ENCODE peak calls at places on chromosomes 2 and 18, in seven cellular contexts. One of them, this sample, is unnamed.

GRCh38 chr2:187377335-187377734 is 70.7 kb downstream of the CALCRL start:
- DNase-seq in progenitor cell of endocrine pancreas: no peak
- DNase-seq in heart left ventricle: no peak
- DNase-seq in GM12864: no peak
- DNase-seq in fibroblast of pulmonary artery: no peak
- DNase-seq in H1: no peak
- DNase-seq in bronchial epithelial cell: no peak
- DNase-seq in this sample: no peak

GRCh38 chr2:82316573-82317371 is 2012.2 kb upstream of the LRRTM1 start:
- DNase-seq in progenitor cell of endocrine pancreas: no peak
- DNase-seq in H1: no peak
- DNase-seq in fibroblast of pulmonary artery: peak
- DNase-seq in GM12864: no peak
- DNase-seq in bronchial epithelial cell: no peak
- DNase-seq in heart left ventricle: no peak
- DNase-seq in this sample: no peak

GRCh38 chr2:46334389-46335345 is 37.5 kb downstream of the EPAS1 start:
- DNase-seq in fibroblast of pulmonary artery: peak
- DNase-seq in bronchial epithelial cell: peak
- DNase-seq in GM12864: no peak
- DNase-seq in H1: no peak
- DNase-seq in progenitor cell of endocrine pancreas: no peak
- DNase-seq in heart left ventricle: no peak
- DNase-seq in this sample: peak

GRCh38 chr2:86000938-86001312 is 104.8 kb downstream of the POLR1A start:
- DNase-seq in heart left ventricle: no peak
- DNase-seq in H1: no peak
- DNase-seq in fibroblast of pulmonary artery: no peak
- DNase-seq in GM12864: no peak
- DNase-seq in progenitor cell of endocrine pancreas: no peak
- DNase-seq in bronchial epithelial cell: no peak
- DNase-seq in this sample: no peak

GRCh38 chr2:148819019-148819418 is 56.0 kb upstream of the KIF5C start:
- DNase-seq in bronchial epithelial cell: no peak
- DNase-seq in progenitor cell of endocrine pancreas: no peak
- DNase-seq in H1: no peak
- DNase-seq in GM12864: no peak
- DNase-seq in heart left ventricle: no peak
- DNase-seq in fibroblast of pulmonary artery: no peak
- DNase-seq in this sample: no peak

GRCh38 chr18:3595282-3596273 is 145.6 kb downstream of the TGIF1 start:
- DNase-seq in progenitor cell of endocrine pancreas: no peak
- DNase-seq in bronchial epithelial cell: peak
- DNase-seq in GM12864: peak
- DNase-seq in heart left ventricle: no peak
- DNase-seq in fibroblast of pulmonary artery: peak
- DNase-seq in H1: no peak
- DNase-seq in this sample: peak

GRCh38 chr18:57624988-57625387 is 3.4 kb upstream of the NARS1 start:
- DNase-seq in heart left ventricle: no peak
- DNase-seq in H1: no peak
- DNase-seq in progenitor cell of endocrine pancreas: no peak
- DNase-seq in GM12864: no peak
- DNase-seq in bronchial epithelial cell: peak
- DNase-seq in fibroblast of pulmonary artery: peak
- DNase-seq in this sample: peak

GRCh38 chr2:85997016-85997970 is 108.4 kb downstream of the POLR1A start:
- DNase-seq in H1: no peak
- DNase-seq in bronchial epithelial cell: no peak
- DNase-seq in GM12864: no peak
- DNase-seq in fibroblast of pulmonary artery: peak
- DNase-seq in heart left ventricle: no peak
- DNase-seq in progenitor cell of endocrine pancreas: no peak
- DNase-seq in this sample: no peak

GRCh38 chr18:74512321-74513053 is 16.3 kb downstream of the CNDP2 start:
- DNase-seq in bronchial epithelial cell: no peak
- DNase-seq in fibroblast of pulmonary artery: no peak
- DNase-seq in progenitor cell of endocrine pancreas: no peak
- DNase-seq in H1: no peak
- DNase-seq in GM12864: no peak
- DNase-seq in heart left ventricle: no peak
- DNase-seq in this sample: no peak

GRCh38 chr2:183186296-183186695 is 62.1 kb downstream of the NUP35 start:
- DNase-seq in GM12864: no peak
- DNase-seq in bronchial epithelial cell: peak
- DNase-seq in progenitor cell of endocrine pancreas: no peak
- DNase-seq in fibroblast of pulmonary artery: no peak
- DNase-seq in heart left ventricle: no peak
- DNase-seq in H1: no peak
- DNase-seq in this sample: no peak

GRCh38 chr2:61538179-61538919 is at the start of gene XPO1:
- DNase-seq in progenitor cell of endocrine pancreas: peak
- DNase-seq in heart left ventricle: peak
- DNase-seq in H1: peak
- DNase-seq in fibroblast of pulmonary artery: peak
- DNase-seq in GM12864: peak
- DNase-seq in bronchial epithelial cell: peak
- DNase-seq in this sample: peak

GRCh38 chr18:13268746-13269285 is 50.3 kb downstream of the LDLRAD4 start:
- DNase-seq in fibroblast of pulmonary artery: no peak
- DNase-seq in heart left ventricle: no peak
- DNase-seq in GM12864: no peak
- DNase-seq in H1: no peak
- DNase-seq in bronchial epithelial cell: no peak
- DNase-seq in progenitor cell of endocrine pancreas: no peak
- DNase-seq in this sample: no peak

GRCh38 chr2:7599462-7600258 is 682.4 kb downstream of the RNF144A start:
- DNase-seq in bronchial epithelial cell: no peak
- DNase-seq in fibroblast of pulmonary artery: no peak
- DNase-seq in progenitor cell of endocrine pancreas: no peak
- DNase-seq in GM12864: no peak
- DNase-seq in heart left ventricle: no peak
- DNase-seq in H1: no peak
- DNase-seq in this sample: no peak

GRCh38 chr18:23683671-23684070 is 5.6 kb upstream of the LAMA3 start:
- DNase-seq in GM12864: no peak
- DNase-seq in heart left ventricle: no peak
- DNase-seq in bronchial epithelial cell: peak
- DNase-seq in H1: no peak
- DNase-seq in fibroblast of pulmonary artery: peak
- DNase-seq in progenitor cell of endocrine pancreas: no peak
- DNase-seq in this sample: no peak

GRCh38 chr2:101846973-101847372 is 144.8 kb upstream of the IL1R2 start:
- DNase-seq in fibroblast of pulmonary artery: no peak
- DNase-seq in heart left ventricle: no peak
- DNase-seq in progenitor cell of endocrine pancreas: no peak
- DNase-seq in H1: no peak
- DNase-seq in GM12864: no peak
- DNase-seq in bronchial epithelial cell: no peak
- DNase-seq in this sample: no peak

GRCh38 chr18:61893304-61893970 is 630 bp upstream of the RNF152 start:
- DNase-seq in H1: peak
- DNase-seq in fibroblast of pulmonary artery: peak
- DNase-seq in progenitor cell of endocrine pancreas: peak
- DNase-seq in GM12864: no peak
- DNase-seq in heart left ventricle: peak
- DNase-seq in bronchial epithelial cell: no peak
- DNase-seq in this sample: peak

GRCh38 chr2:144201868-144202468 is 318.0 kb downstream of the ZEB2 start:
- DNase-seq in bronchial epithelial cell: peak
- DNase-seq in H1: no peak
- DNase-seq in GM12864: no peak
- DNase-seq in heart left ventricle: no peak
- DNase-seq in progenitor cell of endocrine pancreas: no peak
- DNase-seq in fibroblast of pulmonary artery: peak
- DNase-seq in this sample: no peak

GRCh38 chr2:36361396-36361795 is 5.8 kb downstream of the CRIM1 start:
- DNase-seq in progenitor cell of endocrine pancreas: no peak
- DNase-seq in GM12864: no peak
- DNase-seq in heart left ventricle: no peak
- DNase-seq in fibroblast of pulmonary artery: peak
- DNase-seq in H1: no peak
- DNase-seq in bronchial epithelial cell: peak
- DNase-seq in this sample: peak

GRCh38 chr18:23406271-23406787 is 46.8 kb upstream of the RIOK3 start:
- DNase-seq in GM12864: no peak
- DNase-seq in fibroblast of pulmonary artery: peak
- DNase-seq in heart left ventricle: no peak
- DNase-seq in H1: no peak
- DNase-seq in bronchial epithelial cell: no peak
- DNase-seq in progenitor cell of endocrine pancreas: no peak
- DNase-seq in this sample: no peak

GRCh38 chr2:42959148-42959992 is 167.0 kb upstream of the HAAO start:
- DNase-seq in bronchial epithelial cell: peak
- DNase-seq in fibroblast of pulmonary artery: peak
- DNase-seq in GM12864: no peak
- DNase-seq in progenitor cell of endocrine pancreas: no peak
- DNase-seq in H1: no peak
- DNase-seq in heart left ventricle: peak
- DNase-seq in this sample: peak

GRCh38 chr2:134433934-134434333 is 180.1 kb downstream of the MGAT5 start:
- DNase-seq in H1: no peak
- DNase-seq in progenitor cell of endocrine pancreas: no peak
- DNase-seq in bronchial epithelial cell: no peak
- DNase-seq in fibroblast of pulmonary artery: no peak
- DNase-seq in heart left ventricle: no peak
- DNase-seq in GM12864: no peak
- DNase-seq in this sample: no peak

DNA sequence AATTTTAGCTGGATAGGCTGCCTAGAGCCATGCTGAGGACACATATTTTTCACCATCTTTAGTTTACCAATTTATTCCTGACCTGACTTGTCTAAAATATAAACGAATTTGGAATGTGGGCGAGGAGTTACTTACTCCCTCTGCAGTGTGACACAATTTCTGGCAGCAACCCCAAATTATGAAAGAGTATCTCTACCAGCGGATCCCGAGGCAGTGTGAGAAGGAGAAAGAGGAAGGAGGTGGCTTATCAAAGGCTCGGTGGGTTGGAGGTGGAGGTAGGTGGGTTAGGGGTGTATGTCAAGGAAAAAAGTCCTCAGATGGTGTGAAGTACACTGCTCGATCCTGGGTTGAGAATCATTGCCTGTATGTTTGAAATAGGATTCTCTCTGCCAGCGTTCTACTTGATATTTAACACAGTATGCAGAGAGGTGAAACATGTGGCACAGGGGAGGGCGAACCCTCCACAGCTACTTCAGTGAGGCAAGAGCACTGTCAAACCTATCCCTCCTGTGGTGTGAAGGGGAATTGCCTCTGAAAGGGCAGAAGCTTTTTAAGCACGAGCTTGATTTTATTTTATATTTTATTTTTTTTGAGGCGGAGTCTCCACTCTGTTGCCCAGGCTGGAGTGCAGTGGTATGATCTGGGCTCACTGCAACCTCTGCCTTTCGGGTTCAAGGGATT is 76.0 kb downstream of the RFTN2 start:
- DNase-seq in progenitor cell of endocrine pancreas: no peak
- DNase-seq in heart left ventricle: no peak
- DNase-seq in GM12864: peak
- DNase-seq in H1: no peak
- DNase-seq in bronchial epithelial cell: peak
- DNase-seq in fibroblast of pulmonary artery: peak
- DNase-seq in this sample: peak
- TF ChIP-seq CTCF in progenitor cell of endocrine pancreas: peak
- TF ChIP-seq CTCF in heart left ventricle: peak
- TF ChIP-seq CTCF in GM12864: peak
- TF ChIP-seq CTCF in H1: peak
- TF ChIP-seq CTCF in bronchial epithelial cell: peak
- TF ChIP-seq CTCF in fibroblast of pulmonary artery: peak
- TF ChIP-seq CTCF in this sample: peak

GRCh38 chr2:203126971-203127370 is 111.8 kb upstream of the CYP20A1 start:
- DNase-seq in bronchial epithelial cell: no peak
- DNase-seq in H1: no peak
- DNase-seq in GM12864: no peak
- DNase-seq in heart left ventricle: no peak
- DNase-seq in fibroblast of pulmonary artery: no peak
- DNase-seq in progenitor cell of endocrine pancreas: no peak
- DNase-seq in this sample: no peak

GRCh38 chr2:203122317-203122998 is 107.8 kb downstream of the NBEAL1 start:
- DNase-seq in bronchial epithelial cell: no peak
- DNase-seq in fibroblast of pulmonary artery: peak
- DNase-seq in H1: no peak
- DNase-seq in progenitor cell of endocrine pancreas: no peak
- DNase-seq in GM12864: no peak
- DNase-seq in heart left ventricle: no peak
- DNase-seq in this sample: peak
- TF ChIP-seq CTCF in bronchial epithelial cell: peak
- TF ChIP-seq CTCF in fibroblast of pulmonary artery: peak
- TF ChIP-seq CTCF in H1: no peak
- TF ChIP-seq CTCF in progenitor cell of endocrine pancreas: no peak
- TF ChIP-seq CTCF in GM12864: no peak
- TF ChIP-seq CTCF in heart left ventricle: peak
- TF ChIP-seq CTCF in this sample: peak

DNA sequence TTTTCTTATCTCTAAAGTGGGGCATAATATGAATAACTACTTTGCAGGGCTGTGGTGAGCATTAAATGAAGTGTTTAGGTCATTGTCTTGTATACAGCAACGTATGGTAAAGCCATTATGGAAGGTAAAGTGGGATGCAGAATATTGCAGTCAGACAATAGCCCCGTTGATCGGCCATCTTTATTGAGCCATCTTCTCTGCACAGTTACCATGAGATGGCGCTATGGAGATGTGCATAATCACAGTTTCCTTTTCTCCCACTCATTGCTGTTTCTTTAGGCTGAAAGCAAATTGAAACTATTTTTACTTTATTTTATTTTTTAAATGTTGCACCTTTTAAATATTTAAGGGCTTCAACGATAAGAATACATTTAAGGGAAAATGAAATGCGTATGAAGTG is 108.9 kb downstream of the THSD7B start:
- DNase-seq in H1: no peak
- DNase-seq in heart left ventricle: no peak
- DNase-seq in GM12864: no peak
- DNase-seq in bronchial epithelial cell: no peak
- DNase-seq in fibroblast of pulmonary artery: peak
- DNase-seq in progenitor cell of endocrine pancreas: no peak
- DNase-seq in this sample: peak
- TF ChIP-seq CTCF in H1: peak
- TF ChIP-seq CTCF in heart left ventricle: peak
- TF ChIP-seq CTCF in GM12864: peak
- TF ChIP-seq CTCF in bronchial epithelial cell: peak
- TF ChIP-seq CTCF in fibroblast of pulmonary artery: no peak
- TF ChIP-seq CTCF in progenitor cell of endocrine pancreas: peak
- TF ChIP-seq CTCF in this sample: peak

DNA sequence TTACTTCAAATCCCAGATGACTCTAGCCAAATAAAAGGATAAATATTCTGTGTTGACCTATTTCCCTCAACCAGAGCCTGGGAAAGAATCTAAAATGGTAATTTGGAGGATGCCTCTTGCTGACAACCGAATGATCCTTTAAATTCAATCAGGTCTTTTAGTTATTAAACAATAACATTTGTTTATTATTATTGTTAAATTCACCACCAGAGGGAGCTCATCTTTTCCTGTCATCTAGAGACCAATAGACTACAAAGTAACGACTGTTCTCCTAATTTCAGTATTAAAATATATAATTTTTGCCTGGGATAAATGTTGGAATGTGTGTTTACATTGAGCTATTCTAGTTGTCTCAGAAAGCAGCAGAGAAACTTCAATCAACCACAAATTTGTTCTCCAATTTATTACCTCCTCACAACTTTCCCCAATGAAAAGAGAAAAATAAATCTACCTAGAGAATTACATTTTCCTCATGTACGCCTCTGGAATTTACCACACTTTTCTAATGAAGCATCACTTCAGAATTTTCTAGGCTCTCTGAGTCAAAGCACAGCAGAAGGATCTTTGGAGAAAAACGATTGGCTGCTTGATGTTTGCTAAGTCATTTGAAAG is 142.7 kb downstream of the SCG2 start:
- DNase-seq in fibroblast of pulmonary artery: peak
- DNase-seq in heart left ventricle: no peak
- DNase-seq in bronchial epithelial cell: peak
- DNase-seq in GM12864: no peak
- DNase-seq in progenitor cell of endocrine pancreas: no peak
- DNase-seq in H1: no peak
- DNase-seq in this sample: peak
- TF ChIP-seq CTCF in fibroblast of pulmonary artery: peak
- TF ChIP-seq CTCF in heart left ventricle: peak
- TF ChIP-seq CTCF in bronchial epithelial cell: peak
- TF ChIP-seq CTCF in GM12864: peak
- TF ChIP-seq CTCF in progenitor cell of endocrine pancreas: peak
- TF ChIP-seq CTCF in H1: no peak
- TF ChIP-seq CTCF in this sample: peak